ENCODE peak calls at places on chromosomes 2 and 18, in five cellular contexts. Q, R, V, B and C are unnamed samples.

GRCh38 chr18:51196116-51196810 is 1.2 kb downstream of the MEX3C start:
- DNase-seq in Q (no peak), R (no peak), V (peak), B (peak), C (no peak)

GRCh38 chr2:14628906-14629305 is 3.6 kb upstream of the LRATD1 start:
- DNase-seq in Q (no peak), R (no peak), V (no peak), B (no peak), C (no peak)

GRCh38 chr2:211944572-211944971 is 594.0 kb downstream of the ERBB4 start:
- DNase-seq in Q (no peak), R (no peak), V (no peak), B (no peak), C (peak)

GRCh38 chr2:236632295-236633218 is 62.9 kb downstream of the ACKR3 start:
- DNase-seq in Q (no peak), R (no peak), V (no peak), B (no peak), C (no peak)

GRCh38 chr2:106147665-106148064 is 46.4 kb downstream of the UXS1 start:
- DNase-seq in Q (no peak), R (no peak), V (no peak), B (no peak), C (no peak)

GRCh38 chr2:234741976-234742375 is 209.8 kb upstream of the SH3BP4 start:
- DNase-seq in Q (no peak), R (no peak), V (no peak), B (no peak), C (no peak)

GRCh38 chr2:65420712-65421431 is 11.5 kb downstream of the SPRED2 start:
- DNase-seq in Q (no peak), R (no peak), V (no peak), B (peak), C (no peak)

GRCh38 chr2:75481041-75481836 is 79.5 kb downstream of the EVA1A start:
- DNase-seq in Q (peak), R (no peak), V (no peak), B (no peak), C (no peak)

GRCh38 chr2:119256574-119256921 is 32.9 kb downstream of the STEAP3 start:
- DNase-seq in Q (peak), R (no peak), V (no peak), B (no peak), C (no peak)

GRCh38 chr2:236858661-236859060 is 227.0 kb upstream of the COPS8 start:
- DNase-seq in Q (no peak), R (no peak), V (no peak), B (no peak), C (no peak)

GRCh38 chr2:122261923-122262322 is 506.5 kb downstream of the TSN start:
- DNase-seq in Q (no peak), R (no peak), V (no peak), B (no peak), C (no peak)

GRCh38 chr18:48605408-48605845 is 66.6 kb downstream of the CTIF start:
- DNase-seq in Q (peak), R (no peak), V (no peak), B (peak), C (no peak)

GRCh38 chr18:58502628-58503027 is 126.3 kb downstream of the ALPK2 start:
- DNase-seq in Q (no peak), R (no peak), V (no peak), B (no peak), C (no peak)

GRCh38 chr2:216670266-216671080 is 24.9 kb downstream of the IGFBP5 start:
- DNase-seq in Q (no peak), R (no peak), V (no peak), B (no peak), C (no peak)

GRCh38 chr2:199757466-199757865 is 93.5 kb downstream of the FTCDNL1 start:
- DNase-seq in Q (no peak), R (peak), V (peak), B (no peak), C (no peak)

GRCh38 chr18:24138281-24138883 is 480 bp upstream of the CABYR start:
- DNase-seq in Q (no peak), R (no peak), V (no peak), B (no peak), C (no peak)

GRCh38 chr2:216317831-216318230 is 54.5 kb downstream of the MARCHF4 start:
- DNase-seq in Q (no peak), R (no peak), V (no peak), B (no peak), C (no peak)

GRCh38 chr18:48794251-48794970 is 156.4 kb downstream of the SMAD7 start:
- DNase-seq in Q (peak), R (no peak), V (no peak), B (no peak), C (no peak)

GRCh38 chr2:123953848-123954247 is 71.2 kb upstream of the CNTNAP5 start:
- DNase-seq in Q (no peak), R (no peak), V (no peak), B (no peak), C (no peak)

GRCh38 chr18:36284268-36284667 is 13.2 kb upstream of the FHOD3 start:
- DNase-seq in Q (no peak), R (no peak), V (no peak), B (no peak), C (no peak)

GRCh38 chr2:40169430-40169829 is 282.5 kb downstream of the SLC8A1 start:
- DNase-seq in Q (peak), R (no peak), V (no peak), B (no peak), C (no peak)